ENCODE peak calls at places on chromosomes 2 and 18, in four cellular contexts. One of them, this sample, is unnamed.

GRCh38 chr18:62991959-62992358 is 276.6 kb downstream of the PHLPP1 start:
- DNase-seq in GM12878: no peak
- DNase-seq in HepG2: no peak
- DNase-seq in K562: peak
- DNase-seq in this sample: no peak

GRCh38 chr2:44100351-44100750 is 68.3 kb upstream of the PPM1B start:
- DNase-seq in HepG2: peak
- DNase-seq in K562: no peak
- DNase-seq in GM12878: no peak
- DNase-seq in this sample: peak

GRCh38 chr2:233448220-233448559 is 93.9 kb downstream of the DGKD start:
- DNase-seq in HepG2: peak
- DNase-seq in K562: peak
- DNase-seq in GM12878: no peak
- DNase-seq in this sample: peak

GRCh38 chr2:182740681-182741080 is 24.6 kb downstream of the DNAJC10 start:
- DNase-seq in K562: no peak
- DNase-seq in GM12878: no peak
- DNase-seq in HepG2: no peak
- DNase-seq in this sample: no peak

GRCh38 chr2:9170458-9171130 is 36.0 kb upstream of the ASAP2 start:
- DNase-seq in K562: no peak
- DNase-seq in HepG2: no peak
- DNase-seq in GM12878: no peak
- DNase-seq in this sample: no peak

GRCh38 chr2:65057391-65058052 is 1.3 kb downstream of the CEP68 start:
- DNase-seq in HepG2: peak
- DNase-seq in GM12878: peak
- DNase-seq in K562: no peak
- DNase-seq in this sample: no peak

GRCh38 chr18:48393776-48394175 is 15.4 kb downstream of the ZBTB7C start:
- DNase-seq in HepG2: no peak
- DNase-seq in GM12878: no peak
- DNase-seq in K562: no peak
- DNase-seq in this sample: no peak

GRCh38 chr2:200087451-200087850 is 132.1 kb downstream of the MAIP1 start:
- DNase-seq in K562: no peak
- DNase-seq in GM12878: no peak
- DNase-seq in HepG2: no peak
- DNase-seq in this sample: no peak

GRCh38 chr2:46706264-46706983 is 209.2 kb downstream of the MCFD2 start:
- DNase-seq in GM12878: no peak
- DNase-seq in K562: no peak
- DNase-seq in HepG2: no peak
- DNase-seq in this sample: no peak

GRCh38 chr18:1094408-1094807 is 189.7 kb downstream of the ADCYAP1 start:
- DNase-seq in K562: no peak
- DNase-seq in HepG2: no peak
- DNase-seq in GM12878: no peak
- DNase-seq in this sample: no peak

GRCh38 chr2:126720031-126720368 is 64.0 kb downstream of the GYPC start:
- DNase-seq in K562: no peak
- DNase-seq in GM12878: no peak
- DNase-seq in HepG2: no peak
- DNase-seq in this sample: no peak

GRCh38 chr2:5546176-5546575 is 146.0 kb upstream of the SOX11 start:
- DNase-seq in K562: no peak
- DNase-seq in HepG2: no peak
- DNase-seq in GM12878: no peak
- DNase-seq in this sample: no peak

GRCh38 chr2:159615936-159616733 is at the start of gene BAZ2B:
- DNase-seq in K562: peak
- DNase-seq in GM12878: no peak
- DNase-seq in HepG2: peak
- DNase-seq in this sample: peak

GRCh38 chr18:907171-907879 is 2.7 kb downstream of the ADCYAP1 start:
- DNase-seq in K562: no peak
- DNase-seq in GM12878: no peak
- DNase-seq in HepG2: no peak
- DNase-seq in this sample: no peak

GRCh38 chr2:185373226-185373625 is 365.4 kb upstream of the FSIP2 start:
- DNase-seq in HepG2: no peak
- DNase-seq in K562: no peak
- DNase-seq in GM12878: no peak
- DNase-seq in this sample: no peak

GRCh38 chr2:45457211-45457945 is 153.7 kb downstream of the SRBD1 start:
- DNase-seq in K562: no peak
- DNase-seq in HepG2: no peak
- DNase-seq in GM12878: no peak
- DNase-seq in this sample: no peak
- TF ChIP-seq ESRRA in K562: no peak
- TF ChIP-seq ESRRA in HepG2: no peak
- TF ChIP-seq ESRRA in GM12878: no peak
- TF ChIP-seq ESRRA in this sample: no peak

DNA sequence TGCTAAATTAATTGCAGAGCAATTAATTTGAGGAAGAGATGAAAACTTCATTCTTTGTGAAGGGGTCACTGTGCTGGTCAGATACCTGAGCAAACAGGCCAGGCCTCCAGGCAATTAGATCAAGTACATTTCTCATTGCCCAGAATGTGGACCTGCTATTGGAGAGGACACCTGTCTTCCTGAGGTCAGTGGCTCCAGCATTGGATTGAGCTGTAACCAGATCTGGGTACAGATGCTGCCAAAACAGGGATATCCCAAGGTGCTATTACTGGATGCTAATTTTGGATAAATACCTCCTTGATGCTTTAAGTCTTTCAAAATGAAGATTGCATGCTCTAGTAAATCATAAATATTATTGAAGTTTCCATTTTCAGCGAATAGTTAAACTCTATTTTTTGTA is 131.5 kb downstream of the FAM161A start:
- DNase-seq in K562: no peak
- DNase-seq in HepG2: no peak
- DNase-seq in GM12878: no peak
- DNase-seq in this sample: no peak
- TF ChIP-seq POLR2A in K562: no peak
- TF ChIP-seq POLR2A in HepG2: no peak
- TF ChIP-seq POLR2A in GM12878: no peak
- TF ChIP-seq POLR2A in this sample: no peak

DNA sequence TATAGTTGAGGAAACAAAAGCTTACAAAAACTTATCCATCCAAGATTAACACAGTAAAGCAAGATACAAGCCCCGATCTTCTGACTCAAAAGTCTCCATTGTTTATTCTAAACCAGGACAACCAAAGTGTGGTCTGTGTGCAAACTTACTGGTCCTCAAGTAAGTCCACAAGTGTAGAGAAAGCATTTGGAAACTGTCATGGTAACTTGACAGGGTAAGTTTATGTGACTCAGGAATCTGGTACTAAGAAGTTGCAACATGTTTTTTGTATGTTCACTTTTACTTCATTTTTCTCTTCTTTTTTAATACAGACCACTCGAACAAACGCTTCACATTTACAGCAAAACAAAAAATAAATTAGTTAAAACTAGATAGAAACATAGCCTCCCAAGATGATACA is 9.4 kb downstream of the MBD2 start:
- DNase-seq in HepG2: no peak
- DNase-seq in GM12878: no peak
- DNase-seq in K562: no peak
- DNase-seq in this sample: no peak
- H3K4me2 ChIP-seq in HepG2: no peak
- H3K4me2 ChIP-seq in GM12878: no peak
- H3K4me2 ChIP-seq in K562: no peak
- H3K4me2 ChIP-seq in this sample: no peak

DNA sequence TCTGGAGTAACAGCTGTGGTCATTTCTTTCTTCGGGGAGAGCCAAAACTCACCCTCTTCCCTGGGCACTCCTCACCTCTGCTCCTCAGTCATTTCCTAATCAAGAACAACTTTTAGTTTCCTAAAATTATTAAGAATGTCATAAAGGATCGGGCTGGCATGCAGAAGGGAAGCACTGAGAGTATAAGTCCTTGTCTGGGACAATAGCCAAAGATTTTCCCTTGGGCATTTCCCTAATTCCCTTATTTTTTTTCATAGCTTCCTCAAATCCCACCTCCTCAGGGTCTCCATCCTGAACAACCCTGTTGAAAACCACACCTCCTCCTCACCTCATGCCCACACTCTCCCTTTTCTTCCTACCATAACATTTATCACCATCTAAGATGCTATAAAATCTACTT is 115.0 kb downstream of the MREG start:
- DNase-seq in K562: no peak
- DNase-seq in HepG2: no peak
- DNase-seq in GM12878: no peak
- DNase-seq in this sample: no peak
- TF ChIP-seq ESRRA in K562: no peak
- TF ChIP-seq ESRRA in HepG2: no peak
- TF ChIP-seq ESRRA in GM12878: no peak
- TF ChIP-seq ESRRA in this sample: no peak

GRCh38 chr2:165953655-165954606 is at the start of gene TTC21B:
- DNase-seq in K562: peak
- DNase-seq in HepG2: peak
- DNase-seq in GM12878: peak
- DNase-seq in this sample: peak
- TF ChIP-seq POLR2A in K562: peak
- TF ChIP-seq POLR2A in HepG2: peak
- TF ChIP-seq POLR2A in GM12878: peak
- TF ChIP-seq POLR2A in this sample: peak

GRCh38 chr2:217279130-217279529 is 419.3 kb upstream of the TNP1 start:
- DNase-seq in GM12878: no peak
- DNase-seq in K562: no peak
- DNase-seq in HepG2: no peak
- DNase-seq in this sample: no peak
- H3K4me2 ChIP-seq in GM12878: no peak
- H3K4me2 ChIP-seq in K562: no peak
- H3K4me2 ChIP-seq in HepG2: no peak
- H3K4me2 ChIP-seq in this sample: no peak

This sample was measured in A549.